ENCODE peak calls at places on chromosomes 7 and 10, in nine cellular contexts. One of them, this sample, is unnamed.

GRCh38 chr10:100100651-100101525 is 19.2 kb upstream of the CPN1 start:
- DNase-seq in adrenal gland: no peak
- DNase-seq in Right ventricle myocardium inferior: no peak
- DNase-seq in RWPE1: peak; percentile 29
- DNase-seq in retina: no peak
- DNase-seq in glutamatergic neuron: no peak
- DNase-seq in NCI-H1417 treated with DMSO at 0.1 percent for 48 hours: no peak
- DNase-seq in GM12865: peak; percentile 26
- DNase-seq in stimulated activated CD4-positive, alpha-beta T cell treated with anti-CD3 and anti-CD28 coated beads, Interleukin-2, amount 100 ng/mL, for 48 hours: no peak
- DNase-seq in this sample: no peak

GRCh38 chr10:44460499-44460898 is 75.6 kb upstream of the CXCL12 start:
- DNase-seq in adrenal gland: no peak
- DNase-seq in Right ventricle myocardium inferior: no peak
- DNase-seq in RWPE1: no peak
- DNase-seq in retina: no peak
- DNase-seq in glutamatergic neuron: no peak
- DNase-seq in NCI-H1417 treated with DMSO at 0.1 percent for 48 hours: no peak
- DNase-seq in GM12865: no peak
- DNase-seq in stimulated activated CD4-positive, alpha-beta T cell treated with anti-CD3 and anti-CD28 coated beads, Interleukin-2, amount 100 ng/mL, for 48 hours: no peak
- DNase-seq in this sample: no peak

GRCh38 chr10:73495226-73495883 is 469 bp downstream of the PPP3CB start:
- DNase-seq in adrenal gland: peak; percentile 93
- DNase-seq in Right ventricle myocardium inferior: peak; percentile 96
- DNase-seq in RWPE1: peak; percentile 93
- DNase-seq in retina: peak; percentile 90
- DNase-seq in glutamatergic neuron: peak; percentile 81
- DNase-seq in NCI-H1417 treated with DMSO at 0.1 percent for 48 hours: no peak
- DNase-seq in GM12865: peak; percentile 96
- DNase-seq in stimulated activated CD4-positive, alpha-beta T cell treated with anti-CD3 and anti-CD28 coated beads, Interleukin-2, amount 100 ng/mL, for 48 hours: peak; percentile 77
- DNase-seq in this sample: peak; percentile 92

GRCh38 chr10:92832998-92833642 is 15.2 kb upstream of the EXOC6 start:
- DNase-seq in adrenal gland: no peak
- DNase-seq in Right ventricle myocardium inferior: no peak
- DNase-seq in RWPE1: no peak
- DNase-seq in retina: no peak
- DNase-seq in glutamatergic neuron: no peak
- DNase-seq in NCI-H1417 treated with DMSO at 0.1 percent for 48 hours: no peak
- DNase-seq in GM12865: peak; percentile 21
- DNase-seq in stimulated activated CD4-positive, alpha-beta T cell treated with anti-CD3 and anti-CD28 coated beads, Interleukin-2, amount 100 ng/mL, for 48 hours: no peak
- DNase-seq in this sample: no peak

GRCh38 chr7:82700739-82701138 is 257.2 kb upstream of the CACNA2D1 start:
- DNase-seq in adrenal gland: no peak
- DNase-seq in Right ventricle myocardium inferior: no peak
- DNase-seq in RWPE1: no peak
- DNase-seq in retina: peak; percentile 12
- DNase-seq in glutamatergic neuron: peak; percentile 59
- DNase-seq in NCI-H1417 treated with DMSO at 0.1 percent for 48 hours: no peak
- DNase-seq in GM12865: no peak
- DNase-seq in stimulated activated CD4-positive, alpha-beta T cell treated with anti-CD3 and anti-CD28 coated beads, Interleukin-2, amount 100 ng/mL, for 48 hours: no peak
- DNase-seq in this sample: no peak

GRCh38 chr7:29277436-29278215 is 83.1 kb downstream of the CHN2 start:
- DNase-seq in adrenal gland: no peak
- DNase-seq in Right ventricle myocardium inferior: no peak
- DNase-seq in RWPE1: no peak
- DNase-seq in retina: no peak
- DNase-seq in glutamatergic neuron: no peak
- DNase-seq in NCI-H1417 treated with DMSO at 0.1 percent for 48 hours: no peak
- DNase-seq in GM12865: no peak
- DNase-seq in stimulated activated CD4-positive, alpha-beta T cell treated with anti-CD3 and anti-CD28 coated beads, Interleukin-2, amount 100 ng/mL, for 48 hours: no peak
- DNase-seq in this sample: no peak

GRCh38 chr10:43361532-43362190 is 9.8 kb upstream of the FXYD4 start:
- DNase-seq in adrenal gland: no peak
- DNase-seq in Right ventricle myocardium inferior: no peak
- DNase-seq in RWPE1: no peak
- DNase-seq in retina: no peak
- DNase-seq in glutamatergic neuron: no peak
- DNase-seq in NCI-H1417 treated with DMSO at 0.1 percent for 48 hours: no peak
- DNase-seq in GM12865: no peak
- DNase-seq in stimulated activated CD4-positive, alpha-beta T cell treated with anti-CD3 and anti-CD28 coated beads, Interleukin-2, amount 100 ng/mL, for 48 hours: no peak
- DNase-seq in this sample: no peak

GRCh38 chr10:86955501-86956194 is 1.8 kb downstream of the MMRN2 start:
- DNase-seq in adrenal gland: no peak
- DNase-seq in Right ventricle myocardium inferior: no peak
- DNase-seq in RWPE1: no peak
- DNase-seq in retina: no peak
- DNase-seq in glutamatergic neuron: no peak
- DNase-seq in NCI-H1417 treated with DMSO at 0.1 percent for 48 hours: no peak
- DNase-seq in GM12865: no peak
- DNase-seq in stimulated activated CD4-positive, alpha-beta T cell treated with anti-CD3 and anti-CD28 coated beads, Interleukin-2, amount 100 ng/mL, for 48 hours: no peak
- DNase-seq in this sample: no peak

GRCh38 chr7:28488061-28488791 is 75.9 kb downstream of the CREB5 start:
- DNase-seq in adrenal gland: no peak
- DNase-seq in Right ventricle myocardium inferior: no peak
- DNase-seq in RWPE1: peak; percentile 24
- DNase-seq in retina: no peak
- DNase-seq in glutamatergic neuron: no peak
- DNase-seq in NCI-H1417 treated with DMSO at 0.1 percent for 48 hours: no peak
- DNase-seq in GM12865: no peak
- DNase-seq in stimulated activated CD4-positive, alpha-beta T cell treated with anti-CD3 and anti-CD28 coated beads, Interleukin-2, amount 100 ng/mL, for 48 hours: no peak
- DNase-seq in this sample: no peak

GRCh38 chr10:119281581-119282071 is 74.3 kb downstream of the GRK5 start:
- DNase-seq in adrenal gland: peak; percentile 93
- DNase-seq in Right ventricle myocardium inferior: peak; percentile 84
- DNase-seq in RWPE1: no peak
- DNase-seq in retina: no peak
- DNase-seq in glutamatergic neuron: no peak
- DNase-seq in NCI-H1417 treated with DMSO at 0.1 percent for 48 hours: no peak
- DNase-seq in GM12865: no peak
- DNase-seq in stimulated activated CD4-positive, alpha-beta T cell treated with anti-CD3 and anti-CD28 coated beads, Interleukin-2, amount 100 ng/mL, for 48 hours: no peak
- DNase-seq in this sample: peak; percentile 73

GRCh38 chr10:59965899-59966650 is 59.7 kb upstream of the CCDC6 start:
- DNase-seq in adrenal gland: no peak
- DNase-seq in Right ventricle myocardium inferior: no peak
- DNase-seq in RWPE1: no peak
- DNase-seq in retina: no peak
- DNase-seq in glutamatergic neuron: no peak
- DNase-seq in NCI-H1417 treated with DMSO at 0.1 percent for 48 hours: no peak
- DNase-seq in GM12865: no peak
- DNase-seq in stimulated activated CD4-positive, alpha-beta T cell treated with anti-CD3 and anti-CD28 coated beads, Interleukin-2, amount 100 ng/mL, for 48 hours: no peak
- DNase-seq in this sample: no peak

GRCh38 chr10:5964736-5965135 is 12.6 kb downstream of the IL15RA start:
- DNase-seq in adrenal gland: no peak
- DNase-seq in Right ventricle myocardium inferior: no peak
- DNase-seq in RWPE1: no peak
- DNase-seq in retina: no peak
- DNase-seq in glutamatergic neuron: no peak
- DNase-seq in NCI-H1417 treated with DMSO at 0.1 percent for 48 hours: no peak
- DNase-seq in GM12865: no peak
- DNase-seq in stimulated activated CD4-positive, alpha-beta T cell treated with anti-CD3 and anti-CD28 coated beads, Interleukin-2, amount 100 ng/mL, for 48 hours: no peak
- DNase-seq in this sample: no peak

GRCh38 chr10:76303682-76304316 is 872.4 kb downstream of the LRMDA start:
- DNase-seq in adrenal gland: peak; percentile 63
- DNase-seq in Right ventricle myocardium inferior: peak; percentile 77
- DNase-seq in RWPE1: peak; percentile 62
- DNase-seq in retina: peak; percentile 77
- DNase-seq in glutamatergic neuron: peak; percentile 76
- DNase-seq in NCI-H1417 treated with DMSO at 0.1 percent for 48 hours: peak; percentile 12
- DNase-seq in GM12865: peak; percentile 55
- DNase-seq in stimulated activated CD4-positive, alpha-beta T cell treated with anti-CD3 and anti-CD28 coated beads, Interleukin-2, amount 100 ng/mL, for 48 hours: peak; percentile 5
- DNase-seq in this sample: peak; percentile 16

GRCh38 chr10:54487743-54488142 is 313.3 kb downstream of the PCDH15 start:
- DNase-seq in adrenal gland: no peak
- DNase-seq in Right ventricle myocardium inferior: no peak
- DNase-seq in RWPE1: no peak
- DNase-seq in retina: no peak
- DNase-seq in glutamatergic neuron: no peak
- DNase-seq in NCI-H1417 treated with DMSO at 0.1 percent for 48 hours: no peak
- DNase-seq in GM12865: no peak
- DNase-seq in stimulated activated CD4-positive, alpha-beta T cell treated with anti-CD3 and anti-CD28 coated beads, Interleukin-2, amount 100 ng/mL, for 48 hours: no peak
- DNase-seq in this sample: no peak

GRCh38 chr7:64183126-64183742 is 23.8 kb upstream of the ZNF735 start:
- DNase-seq in adrenal gland: peak; percentile 27
- DNase-seq in Right ventricle myocardium inferior: no peak
- DNase-seq in RWPE1: no peak
- DNase-seq in retina: no peak
- DNase-seq in glutamatergic neuron: no peak
- DNase-seq in NCI-H1417 treated with DMSO at 0.1 percent for 48 hours: no peak
- DNase-seq in GM12865: no peak
- DNase-seq in stimulated activated CD4-positive, alpha-beta T cell treated with anti-CD3 and anti-CD28 coated beads, Interleukin-2, amount 100 ng/mL, for 48 hours: peak; percentile 56
- DNase-seq in this sample: peak; percentile 0

GRCh38 chr7:158559356-158559755 is 28.3 kb downstream of the PTPRN2 start:
- DNase-seq in adrenal gland: no peak
- DNase-seq in Right ventricle myocardium inferior: no peak
- DNase-seq in RWPE1: no peak
- DNase-seq in retina: no peak
- DNase-seq in glutamatergic neuron: no peak
- DNase-seq in NCI-H1417 treated with DMSO at 0.1 percent for 48 hours: no peak
- DNase-seq in GM12865: no peak
- DNase-seq in stimulated activated CD4-positive, alpha-beta T cell treated with anti-CD3 and anti-CD28 coated beads, Interleukin-2, amount 100 ng/mL, for 48 hours: no peak
- DNase-seq in this sample: no peak

GRCh38 chr7:76282344-76283253 is 19.9 kb upstream of the HSPB1 start:
- DNase-seq in adrenal gland: peak; percentile 59
- DNase-seq in Right ventricle myocardium inferior: no peak
- DNase-seq in RWPE1: no peak
- DNase-seq in retina: peak; percentile 50
- DNase-seq in glutamatergic neuron: peak; percentile 68
- DNase-seq in NCI-H1417 treated with DMSO at 0.1 percent for 48 hours: no peak
- DNase-seq in GM12865: no peak
- DNase-seq in stimulated activated CD4-positive, alpha-beta T cell treated with anti-CD3 and anti-CD28 coated beads, Interleukin-2, amount 100 ng/mL, for 48 hours: no peak
- DNase-seq in this sample: no peak

GRCh38 chr7:114422478-114423217 is 8.0 kb downstream of the FOXP2 start:
- DNase-seq in adrenal gland: no peak
- DNase-seq in Right ventricle myocardium inferior: no peak
- DNase-seq in RWPE1: no peak
- DNase-seq in retina: peak; percentile 37
- DNase-seq in glutamatergic neuron: no peak
- DNase-seq in NCI-H1417 treated with DMSO at 0.1 percent for 48 hours: peak; percentile 66
- DNase-seq in GM12865: no peak
- DNase-seq in stimulated activated CD4-positive, alpha-beta T cell treated with anti-CD3 and anti-CD28 coated beads, Interleukin-2, amount 100 ng/mL, for 48 hours: no peak
- DNase-seq in this sample: no peak

GRCh38 chr7:127733976-127734375 is 82.0 kb downstream of the SND1 start:
- DNase-seq in adrenal gland: no peak
- DNase-seq in Right ventricle myocardium inferior: no peak
- DNase-seq in RWPE1: no peak
- DNase-seq in retina: no peak
- DNase-seq in glutamatergic neuron: no peak
- DNase-seq in NCI-H1417 treated with DMSO at 0.1 percent for 48 hours: no peak
- DNase-seq in GM12865: no peak
- DNase-seq in stimulated activated CD4-positive, alpha-beta T cell treated with anti-CD3 and anti-CD28 coated beads, Interleukin-2, amount 100 ng/mL, for 48 hours: no peak
- DNase-seq in this sample: no peak

GRCh38 chr7:101535333-101535732 is 93.8 kb downstream of the MYL10 start:
- DNase-seq in adrenal gland: peak; percentile 22
- DNase-seq in Right ventricle myocardium inferior: no peak
- DNase-seq in RWPE1: no peak
- DNase-seq in retina: no peak
- DNase-seq in glutamatergic neuron: no peak
- DNase-seq in NCI-H1417 treated with DMSO at 0.1 percent for 48 hours: no peak
- DNase-seq in GM12865: no peak
- DNase-seq in stimulated activated CD4-positive, alpha-beta T cell treated with anti-CD3 and anti-CD28 coated beads, Interleukin-2, amount 100 ng/mL, for 48 hours: no peak
- DNase-seq in this sample: no peak